ENCODE peak calls at places on chromosomes 13 and 19, in seven cellular contexts. G, I, Z, F, E, P and R are unnamed samples.

GRCh38 chr19:47225746-47226425 is 5.1 kb downstream of the BBC3 start:
- DNase-seq in F (peak), I (peak), E (peak), Z (peak), G (peak), P (peak), R (peak)

GRCh38 chr19:35045667-35046300 is 4.3 kb downstream of the HPN start:
- DNase-seq in I (peak), G (no peak), F (peak), E (peak), Z (no peak), P (peak), R (peak)

GRCh38 chr19:48368942-48369341 is 4.8 kb downstream of the SYNGR4 start:
- DNase-seq in Z (no peak), P (no peak), E (no peak), F (no peak), G (no peak), I (no peak), R (no peak)

GRCh38 chr13:114077938-114078335 is 54.5 kb downstream of the RASA3 start:
- DNase-seq in E (no peak), Z (no peak), G (no peak), P (no peak), I (no peak), F (no peak), R (no peak)

GRCh38 chr13:38514575-38514974 is 164.9 kb downstream of the UFM1 start:
- DNase-seq in E (no peak), I (no peak), P (no peak), F (no peak), Z (no peak), G (no peak), R (no peak)

GRCh38 chr19:18170714-18171255 is 2.8 kb upstream of the IFI30 start:
- DNase-seq in I (peak), E (peak), G (no peak), F (no peak), P (no peak), Z (no peak), R (peak)

GRCh38 chr19:18274776-18275356 is 614 bp upstream of the IQCN start:
- DNase-seq in Z (no peak), E (peak), I (peak), P (peak), F (peak), G (no peak), R (no peak)

GRCh38 chr19:33631628-33631995 is 9.9 kb downstream of the CHST8 start:
- DNase-seq in F (no peak), E (no peak), P (no peak), I (no peak), Z (no peak), G (no peak), R (no peak)

GRCh38 chr13:24680258-24680920 is at the start of gene ATP12A:
- DNase-seq in E (no peak), F (peak), G (no peak), P (peak), Z (peak), I (peak), R (peak)

GRCh38 chr13:73952683-73953082 is 181.5 kb downstream of the KLF12 start:
- DNase-seq in E (no peak), Z (no peak), F (no peak), I (no peak), P (no peak), G (no peak), R (no peak)

GRCh38 chr13:23081246-23081645 is 99.5 kb upstream of the SGCG start:
- DNase-seq in G (no peak), P (no peak), E (no peak), Z (no peak), I (no peak), F (no peak), R (no peak)

GRCh38 chr19:36331353-36332228 is 47.4 kb downstream of the ZFP14 start:
- DNase-seq in P (peak), E (peak), Z (peak), G (peak), F (peak), I (peak), R (peak)

GRCh38 chr13:101529419-101529818 is 76.9 kb downstream of the ITGBL1 start:
- DNase-seq in E (peak), I (no peak), P (peak), F (no peak), Z (no peak), G (no peak), R (no peak)

GRCh38 chr13:30142502-30143211 is 164.7 kb downstream of the KATNAL1 start:
- DNase-seq in Z (no peak), I (peak), E (no peak), F (no peak), G (no peak), P (no peak), R (no peak)

GRCh38 chr19:28331596-28331995 is 881.4 kb downstream of the UQCRFS1 start:
- DNase-seq in I (no peak), Z (no peak), F (no peak), G (no peak), E (no peak), P (no peak), R (no peak)

GRCh38 chr19:33463194-33463593 is 58.4 kb downstream of the PEPD start:
- DNase-seq in P (no peak), G (no peak), E (no peak), Z (no peak), I (no peak), F (no peak), R (no peak)

GRCh38 chr19:19062454-19063182 is 1.2 kb upstream of the SLC25A42 start:
- DNase-seq in F (no peak), G (no peak), P (peak), I (no peak), Z (no peak), E (no peak), R (no peak)

GRCh38 chr19:45079911-45080469 is 930 bp downstream of the GEMIN7 start:
- DNase-seq in Z (no peak), G (no peak), P (no peak), I (no peak), E (no peak), F (no peak), R (no peak)

GRCh38 chr13:108776650-108777049 is 147.2 kb downstream of the MYO16 start:
- DNase-seq in F (no peak), P (no peak), G (no peak), E (no peak), Z (no peak), I (no peak), R (no peak)

GRCh38 chr13:63190742-63191141 is 1775.1 kb upstream of the PCDH20 start:
- DNase-seq in Z (no peak), F (no peak), P (no peak), G (no peak), E (no peak), I (no peak), R (no peak)